ENCODE peak calls at places on chromosomes 11 and 22, in eight cellular contexts. Y, X, B, N, V, A, O and K are unnamed samples.

GRCh38 chr11:2837096-2837601 is 48.4 kb downstream of the CDKN1C start:
- DNase-seq in Y (peak; percentile 9), X (peak; percentile 83), N (peak; percentile 93), A (no peak), B (peak; percentile 97), O (no peak), V (no peak), K (no peak)

GRCh38 chr11:114209904-114210303 is 86.3 kb upstream of the NNMT start:
- DNase-seq in N (no peak), B (no peak), O (no peak), X (no peak), A (no peak), Y (no peak), V (no peak), K (no peak)

GRCh38 chr11:65262775-65263174 is 1.0 kb downstream of the POLA2 start:
- DNase-seq in B (no peak), A (no peak), V (no peak), O (peak; percentile 21), N (no peak), Y (no peak), X (no peak), K (no peak)

GRCh38 chr22:26681395-26681821 is 24.0 kb downstream of the MIAT start:
- DNase-seq in N (no peak), Y (no peak), O (peak; percentile 21), A (no peak), B (peak; percentile 79), V (no peak), X (no peak), K (no peak)

GRCh38 chr22:37023743-37024338 is 4.3 kb downstream of the MPST start:
- DNase-seq in X (no peak), B (no peak), A (no peak), V (no peak), O (no peak), Y (no peak), N (peak; percentile 54), K (no peak)

GRCh38 chr11:64381350-64381749 is 22.4 kb downstream of the RPS6KA4 start:
- DNase-seq in N (no peak), V (no peak), A (no peak), B (no peak), Y (no peak), O (no peak), X (no peak), K (no peak)

GRCh38 chr11:58832246-58832645 is 12.3 kb downstream of the GLYATL2 start:
- DNase-seq in V (no peak), N (no peak), A (no peak), X (no peak), B (no peak), O (peak; percentile 28), Y (peak; percentile 78), K (no peak)

GRCh38 chr11:84819561-84819960 is 807.6 kb downstream of the DLG2 start:
- DNase-seq in A (no peak), V (no peak), B (peak; percentile 75), N (no peak), O (no peak), X (no peak), Y (no peak), K (no peak)

GRCh38 chr11:64844330-64845124 is at the start of gene CDC42BPG:
- DNase-seq in N (peak; percentile 93), O (peak; percentile 82), V (peak; percentile 90), A (peak; percentile 84), X (no peak), B (peak; percentile 76), Y (peak; percentile 95), K (peak; percentile 88)

GRCh38 chr11:75077316-75077715 is 19.4 kb downstream of the OR2AT4 start:
- DNase-seq in X (no peak), O (peak; percentile 26), B (no peak), V (no peak), A (no peak), Y (no peak), N (no peak), K (no peak)

GRCh38 chr11:116162541-116163230 is 610.1 kb downstream of the BUD13 start:
- DNase-seq in X (peak; percentile 40), Y (no peak), N (no peak), O (no peak), B (no peak), A (no peak), V (no peak), K (no peak)

GRCh38 chr11:2250485-2250884 is 19.9 kb downstream of the ASCL2 start:
- DNase-seq in O (no peak), Y (no peak), A (no peak), N (no peak), X (no peak), B (no peak), V (no peak), K (no peak)

GRCh38 chr22:45994516-45995404 is 17.8 kb upstream of the WNT7B start:
- DNase-seq in X (peak; percentile 84), B (peak; percentile 78), N (peak; percentile 94), A (peak; percentile 63), V (peak; percentile 79), Y (peak; percentile 77), O (peak; percentile 80), K (peak; percentile 87)

GRCh38 chr11:78476066-78476465 is 58.4 kb upstream of the GAB2 start:
- DNase-seq in N (no peak), B (no peak), Y (peak; percentile 86), V (no peak), O (no peak), A (no peak), X (no peak), K (no peak)

GRCh38 chr11:63427971-63428508 is 58.5 kb downstream of the SLC22A9 start:
- DNase-seq in Y (no peak), X (no peak), B (no peak), N (no peak), O (no peak), V (no peak), A (no peak), K (no peak)

GRCh38 chr22:42699953-42700352 is 20.7 kb downstream of the A4GALT start:
- DNase-seq in Y (no peak), B (no peak), N (peak; percentile 67), O (no peak), V (no peak), X (no peak), A (no peak), K (no peak)

GRCh38 chr11:93089474-93090102 is 108.2 kb downstream of the SLC36A4 start:
- DNase-seq in X (no peak), Y (peak; percentile 73), N (no peak), A (no peak), V (no peak), B (peak; percentile 21), O (peak; percentile 79), K (no peak)

GRCh38 chr22:47550524-47551437 is 788.3 kb downstream of the TBC1D22A start:
- DNase-seq in A (no peak), Y (no peak), O (no peak), V (no peak), N (no peak), B (no peak), X (no peak), K (no peak)

GRCh38 chr11:19253817-19254216 is 13.1 kb upstream of the E2F8 start:
- DNase-seq in O (no peak), N (no peak), Y (no peak), V (no peak), X (no peak), A (no peak), B (no peak), K (no peak)

GRCh38 chr11:70699294-70700221 is 301.2 kb downstream of the CTTN start:
- DNase-seq in O (no peak), N (peak; percentile 21), X (no peak), A (no peak), V (no peak), Y (peak; percentile 42), B (peak; percentile 35), K (no peak)

GRCh38 chr11:22331771-22332170 is 6.4 kb upstream of the SLC17A6 start:
- DNase-seq in A (no peak), N (no peak), Y (peak; percentile 22), O (no peak), B (no peak), X (no peak), V (no peak), K (no peak)
- TF ChIP-seq CTCF in A (peak; percentile 30), N (no peak), Y (peak; percentile 51), O (no peak), B (no peak), X (no peak), V (no peak), K (no peak)

DNA sequence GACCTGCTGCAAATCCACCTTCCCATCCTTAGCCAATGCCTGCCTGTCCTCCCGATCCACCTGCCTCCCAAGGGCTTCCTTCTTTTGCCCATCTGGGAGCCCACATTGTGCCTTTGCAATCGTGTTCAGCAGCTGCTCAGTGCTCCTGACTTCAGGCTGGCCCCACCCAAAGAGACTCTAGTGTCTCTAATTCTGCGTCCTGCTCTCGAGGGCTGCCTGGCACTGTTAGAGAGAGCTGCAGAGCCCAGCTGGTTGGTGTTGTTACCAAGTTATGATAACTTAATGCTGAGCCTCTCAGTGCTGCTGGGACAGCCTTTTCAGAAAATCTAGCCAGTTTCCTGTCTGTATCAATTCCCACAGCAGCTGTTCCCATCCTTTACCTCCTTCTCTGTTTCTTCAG is 69.1 kb downstream of the MICAL2 start:
- DNase-seq in B (no peak), N (no peak), A (no peak), V (no peak), Y (no peak), X (no peak), O (no peak), K (no peak)
- TF ChIP-seq CTCF in B (no peak), N (no peak), A (no peak), V (no peak), Y (no peak), X (no peak), O (no peak), K (no peak)

GRCh38 chr22:24471570-24471969 is 23.6 kb upstream of the UPB1 start:
- DNase-seq in Y (no peak), N (peak; percentile 86), O (no peak), X (peak; percentile 81), B (no peak), A (no peak), V (no peak), K (no peak)

GRCh38 chr22:24474649-24475048 is 20.5 kb upstream of the UPB1 start:
- DNase-seq in X (no peak), Y (no peak), A (no peak), V (no peak), B (no peak), O (no peak), N (no peak), K (no peak)

GRCh38 chr22:24473278-24473677 is 21.9 kb upstream of the UPB1 start:
- DNase-seq in N (no peak), B (no peak), A (no peak), Y (no peak), X (no peak), O (no peak), V (no peak), K (no peak)

DNA sequence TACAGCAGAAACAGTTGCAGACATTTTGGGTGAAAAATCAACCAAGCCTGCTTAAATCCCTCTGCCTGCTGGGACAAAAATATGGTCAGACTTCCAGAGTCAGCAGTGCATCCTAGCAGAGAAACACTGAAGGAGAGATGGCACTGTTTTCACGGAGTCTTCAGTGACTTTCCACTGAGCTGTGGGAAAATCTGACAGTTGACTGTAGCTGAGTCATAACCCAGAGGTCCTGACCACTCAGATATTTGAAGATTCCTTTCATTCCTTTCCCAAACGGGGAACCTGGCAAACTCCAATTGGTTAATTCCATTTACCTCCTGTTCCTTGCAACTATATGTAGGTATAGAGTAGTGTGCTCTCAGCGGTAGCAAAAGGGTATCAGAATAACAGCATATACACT is 20.9 kb upstream of the UPB1 start:
- DNase-seq in Y (peak; percentile 84), B (no peak), X (no peak), V (no peak), N (no peak), A (no peak), O (peak; percentile 21), K (no peak)
- TF ChIP-seq CTCF in Y (no peak), B (no peak), X (no peak), V (no peak), N (no peak), A (no peak), O (no peak), K (no peak)

GRCh38 chr11:89437317-89437716 is 53.9 kb downstream of the NOX4 start:
- DNase-seq in B (no peak), O (no peak), X (no peak), N (no peak), Y (no peak), V (no peak), A (no peak), K (no peak)
- TF ChIP-seq CTCF in B (peak; percentile 10), O (peak; percentile 19), X (no peak), N (no peak), Y (peak; percentile 40), V (no peak), A (no peak), K (no peak)